ENCODE peak calls at places on chromosomes 12 and 14, in five cellular contexts. W, R, K, S and Y are unnamed samples.

GRCh38 chr14:93231129-93231979 is 24.3 kb downstream of the UBR7 start:
- DNase-seq in W (peak), R (peak), K (no peak), S (no peak), Y (no peak)

GRCh38 chr12:30847259-30847658 is 79.3 kb upstream of the TSPAN11 start:
- DNase-seq in W (peak), R (no peak), K (peak), S (peak), Y (no peak)

GRCh38 chr12:32568241-32568640 is 110.9 kb upstream of the DNM1L start:
- DNase-seq in W (peak), R (no peak), K (peak), S (no peak), Y (no peak)

GRCh38 chr12:125098676-125099406 is 33.6 kb downstream of the AACS start:
- DNase-seq in W (no peak), R (no peak), K (no peak), S (no peak), Y (no peak)

GRCh38 chr12:57460457-57461325 is 1.1 kb downstream of the GLI1 start:
- DNase-seq in W (no peak), R (peak), K (no peak), S (no peak), Y (no peak)

GRCh38 chr12:45050751-45051489 is at the start of gene DBX2:
- DNase-seq in W (no peak), R (no peak), K (no peak), S (no peak), Y (no peak)

GRCh38 chr12:64670856-64671639 is 60.8 kb downstream of the RASSF3 start:
- DNase-seq in W (peak), R (no peak), K (peak), S (no peak), Y (peak)

GRCh38 chr12:18153826-18154225 is 63.8 kb upstream of the RERGL start:
- DNase-seq in W (no peak), R (no peak), K (no peak), S (no peak), Y (no peak)

GRCh38 chr12:132414634-132415340 is 75.2 kb upstream of the FBRSL1 start:
- DNase-seq in W (peak), R (peak), K (peak), S (peak), Y (peak)

GRCh38 chr12:100643246-100643645 is 69.8 kb downstream of the GAS2L3 start:
- DNase-seq in W (no peak), R (no peak), K (no peak), S (no peak), Y (no peak)

GRCh38 chr14:92729632-92730358 is 18.6 kb downstream of the LGMN start:
- DNase-seq in W (peak), R (no peak), K (no peak), S (no peak), Y (no peak)

GRCh38 chr14:51335521-51335920 is 95.5 kb downstream of the TMX1 start:
- DNase-seq in W (no peak), R (peak), K (no peak), S (no peak), Y (peak)

GRCh38 chr12:57124259-57124877 is 3.9 kb upstream of the LRP1 start:
- DNase-seq in W (peak), R (peak), K (peak), S (peak), Y (peak)

GRCh38 chr12:13417516-13417915 is 221.0 kb downstream of the EMP1 start:
- DNase-seq in W (no peak), R (no peak), K (no peak), S (no peak), Y (no peak)

GRCh38 chr12:131190965-131191364 is 237.3 kb downstream of the ADGRD1 start:
- DNase-seq in W (no peak), R (no peak), K (no peak), S (no peak), Y (no peak)

GRCh38 chr14:31834616-31835015 is 242.5 kb upstream of the ARHGAP5 start:
- DNase-seq in W (peak), R (no peak), K (no peak), S (no peak), Y (no peak)

GRCh38 chr14:65599375-65599774 is 186.8 kb downstream of the FUT8 start:
- DNase-seq in W (peak), R (no peak), K (no peak), S (no peak), Y (no peak)

GRCh38 chr12:114665411-114666181 is 18.4 kb downstream of the TBX3 start:
- DNase-seq in W (no peak), R (peak), K (no peak), S (no peak), Y (no peak)

GRCh38 chr14:51319181-51319597 is 79.1 kb downstream of the TMX1 start:
- DNase-seq in W (no peak), R (no peak), K (no peak), S (no peak), Y (no peak)

GRCh38 chr14:47277703-47278102 is 397.7 kb downstream of the MDGA2 start:
- DNase-seq in W (no peak), R (no peak), K (no peak), S (no peak), Y (no peak)

GRCh38 chr14:47269788-47270492 is 405.5 kb downstream of the MDGA2 start:
- DNase-seq in W (no peak), R (no peak), K (no peak), S (no peak), Y (no peak)

GRCh38 chr14:47276931-47277330 is 398.5 kb downstream of the MDGA2 start:
- DNase-seq in W (no peak), R (no peak), K (no peak), S (no peak), Y (no peak)

GRCh38 chr14:47270715-47271114 is 404.7 kb downstream of the MDGA2 start:
- DNase-seq in W (no peak), R (no peak), K (no peak), S (no peak), Y (no peak)

DNA sequence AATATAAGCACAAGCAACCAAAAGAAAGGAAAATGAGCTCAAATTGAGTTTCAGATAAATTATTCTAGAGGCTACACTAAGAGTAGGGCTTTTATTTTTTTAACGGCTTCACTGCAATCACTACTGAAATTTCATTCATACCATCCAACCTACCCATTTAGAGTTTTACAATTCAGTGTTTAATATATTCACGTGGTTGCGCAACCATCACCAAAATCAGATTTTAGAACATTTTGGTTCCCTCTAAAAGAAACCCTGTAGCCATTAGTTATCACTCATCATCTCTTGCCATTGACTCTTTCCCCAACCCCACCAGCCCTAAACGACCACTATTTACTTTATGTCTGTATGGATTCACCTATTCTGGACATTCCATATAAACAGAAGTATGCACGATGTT is 401.5 kb downstream of the MDGA2 start:
- DNase-seq in W (no peak), R (no peak), K (no peak), S (no peak), Y (no peak)
- TF ChIP-seq CTCF in W (no peak), R (no peak), K (no peak), S (no peak), Y (no peak)

GRCh38 chr12:50187084-50187900 is 20.1 kb upstream of the CERS5 start:
- DNase-seq in W (peak), R (no peak), K (no peak), S (no peak), Y (no peak)
- H3K4me3 ChIP-seq in W (no peak), R (no peak), K (no peak), S (no peak), Y (no peak)

GRCh38 chr12:118541945-118542344 is 165.6 kb downstream of the SUDS3 start:
- DNase-seq in W (no peak), R (no peak), K (peak), S (peak), Y (no peak)
- TF ChIP-seq POLR2A in W (no peak), R (no peak), K (no peak), S (no peak), Y (no peak)

GRCh38 chr14:106459971-106460730 is 933.8 kb downstream of the TMEM121 start:
- DNase-seq in W (no peak), R (no peak), K (no peak), S (peak), Y (no peak)
- TF ChIP-seq CTCF in W (no peak), R (no peak), K (no peak), S (peak), Y (peak)

GRCh38 chr14:90484291-90484690 is 87.5 kb downstream of the CALM1 start:
- DNase-seq in W (no peak), R (no peak), K (no peak), S (no peak), Y (no peak)

GRCh38 chr14:90489306-90489705 is 92.5 kb downstream of the CALM1 start:
- DNase-seq in W (no peak), R (no peak), K (no peak), S (no peak), Y (no peak)

GRCh38 chr14:90487462-90487861 is 90.6 kb downstream of the CALM1 start:
- DNase-seq in W (no peak), R (no peak), K (no peak), S (no peak), Y (no peak)

GRCh38 chr14:90488256-90488655 is 91.4 kb downstream of the CALM1 start:
- DNase-seq in W (no peak), R (no peak), K (no peak), S (no peak), Y (no peak)

GRCh38 chr14:90487031-90487430 is 90.2 kb downstream of the CALM1 start:
- DNase-seq in W (no peak), R (peak), K (no peak), S (no peak), Y (no peak)
- H3K4me3 ChIP-seq in W (no peak), R (no peak), K (no peak), S (no peak), Y (no peak)

GRCh38 chr12:14774944-14775651 is 28.2 kb downstream of the WBP11 start:
- DNase-seq in W (peak), R (peak), K (no peak), S (no peak), Y (peak)
- TF ChIP-seq POLR2A in W (peak), R (peak), K (no peak), S (no peak), Y (no peak)

GRCh38 chr12:123388218-123388947 is 4.5 kb downstream of the KMT5A start:
- DNase-seq in W (peak), R (peak), K (no peak), S (peak), Y (peak)
- TF ChIP-seq CTCF in W (no peak), R (no peak), K (no peak), S (no peak), Y (no peak)

GRCh38 chr14:96584907-96585671 is 82.9 kb downstream of the PAPOLA start:
- DNase-seq in W (no peak), R (no peak), K (no peak), S (no peak), Y (no peak)
- H3K4me3 ChIP-seq in W (no peak), R (no peak), K (no peak), S (no peak), Y (no peak)

DNA sequence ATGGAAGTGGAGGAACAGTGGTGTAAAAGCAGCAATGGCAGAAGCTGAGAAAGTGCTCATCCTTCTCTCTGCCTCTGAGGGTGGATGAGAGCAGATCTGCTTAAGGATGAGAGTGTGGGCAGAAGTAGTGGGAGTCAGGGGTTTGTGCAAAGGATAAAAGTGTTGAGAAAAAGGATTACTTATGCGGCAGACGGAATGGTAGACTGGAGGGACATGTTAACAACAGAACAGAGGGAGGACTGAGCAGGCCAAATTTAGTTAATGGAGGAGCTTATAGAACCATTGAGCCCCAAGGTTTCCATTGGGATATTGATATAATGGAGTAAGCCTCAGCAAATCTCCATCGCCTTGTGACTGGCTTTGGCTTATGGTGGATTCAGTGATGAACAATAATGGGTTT is 25.5 kb downstream of the TRHDE start:
- DNase-seq in W (no peak), R (no peak), K (no peak), S (no peak), Y (no peak)
- TF ChIP-seq POLR2A in W (no peak), R (no peak), K (no peak), S (no peak), Y (no peak)

DNA sequence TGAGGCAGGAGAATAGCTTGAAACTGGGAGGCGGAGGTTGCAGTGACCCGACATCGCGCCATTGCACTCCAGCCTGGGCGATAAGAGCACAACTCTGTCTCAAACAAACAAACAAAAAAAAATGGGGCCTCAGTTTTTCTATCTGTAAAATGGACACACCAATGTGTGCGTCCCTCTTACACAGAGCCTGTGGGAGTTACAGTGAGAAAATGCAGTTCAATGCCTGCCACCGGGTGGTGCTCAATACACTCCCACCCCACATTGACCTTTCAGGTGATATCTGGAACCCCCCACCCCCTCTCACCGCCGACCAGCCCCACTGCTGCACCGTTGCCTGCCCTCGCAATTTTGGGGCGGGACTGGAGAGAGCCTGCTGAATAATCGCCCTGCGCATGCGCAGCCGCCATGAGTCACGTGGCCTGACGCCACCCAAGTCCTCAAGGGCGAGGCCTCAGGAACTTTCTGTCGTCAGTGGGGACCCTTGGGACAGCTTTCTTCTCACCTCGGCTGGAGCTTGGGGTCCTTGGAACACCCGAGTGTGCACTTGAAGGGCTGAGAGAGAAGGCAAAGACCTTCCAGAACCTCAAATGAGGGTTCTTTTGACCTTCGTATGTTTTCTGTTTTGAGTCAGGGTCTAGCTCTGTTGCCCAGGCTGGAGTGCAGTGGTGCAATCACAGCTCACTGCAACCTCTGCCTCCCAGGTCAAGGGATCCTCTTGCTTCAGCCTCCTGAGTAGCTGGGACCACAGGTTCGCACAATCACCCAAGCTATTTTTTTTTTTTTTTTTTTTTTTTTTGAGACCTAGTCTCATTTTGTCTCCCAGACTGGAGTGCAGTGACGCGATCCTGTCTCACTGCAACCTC is 14.6 kb upstream of the CABP1 start:
- DNase-seq in W (no peak), R (no peak), K (peak), S (peak), Y (no peak)
- TF ChIP-seq CTCF in W (no peak), R (no peak), K (peak), S (peak), Y (no peak)